ENCODE peak calls at places on chromosomes 12 and 14, in ten cellular contexts. D is AG09319; U is AG04450; R is neural crest cell; Y is naive thymus-derived CD4-positive, alpha-beta T cell; P is HT-29; A is A549; O is stimulated activated CD4-positive, alpha-beta T cell treated with anti-CD3 and anti-CD28 coated beads, Interleukin-2, amount 100 ng/mL, for 24 hours; E is fibroblast of pulmonary artery; K is Caco-2. L is an unnamed sample.

GRCh38 chr12:53543539-53543938 is 36.3 kb upstream of the NPFF start:
- DNase-seq in D (peak), U (peak), R (peak), Y (peak), P (peak), A (peak), O (peak), E (peak), K (peak), L (peak)

GRCh38 chr14:66379116-66379515 is 107.1 kb upstream of the CCDC196 start:
- DNase-seq in D (no peak), U (no peak), R (no peak), Y (no peak), P (no peak), A (no peak), O (no peak), E (peak), K (no peak), L (peak)

GRCh38 chr14:60161176-60162107 is 3.8 kb downstream of the DHRS7 start:
- DNase-seq in D (no peak), U (no peak), R (no peak), Y (no peak), P (no peak), A (no peak), O (no peak), E (peak), K (no peak), L (no peak)

GRCh38 chr12:120534703-120535655 is 823 bp downstream of the RNF10 start:
- DNase-seq in D (no peak), U (peak), R (peak), Y (peak), P (peak), A (peak), O (peak), E (peak), K (peak), L (peak)

GRCh38 chr12:104604070-104604994 is 147.6 kb downstream of the CHST11 start:
- DNase-seq in D (peak), U (peak), R (peak), Y (no peak), P (peak), A (peak), O (peak), E (peak), K (no peak), L (peak)

GRCh38 chr14:29156096-29156495 is 389.5 kb downstream of the FOXG1 start:
- DNase-seq in D (no peak), U (no peak), R (no peak), Y (no peak), P (no peak), A (no peak), O (no peak), E (no peak), K (no peak), L (no peak)

GRCh38 chr14:68343534-68344093 is 449.3 kb downstream of the ZFP36L1 start:
- DNase-seq in D (no peak), U (no peak), R (no peak), Y (no peak), P (no peak), A (no peak), O (no peak), E (no peak), K (no peak), L (no peak)

GRCh38 chr12:31227401-31227981 is 98.5 kb downstream of the SINHCAF start:
- DNase-seq in D (no peak), U (no peak), R (no peak), Y (no peak), P (no peak), A (no peak), O (no peak), E (no peak), K (no peak), L (no peak)

GRCh38 chr14:54398028-54398368 is 1.2 kb downstream of the CDKN3 start:
- DNase-seq in D (no peak), U (no peak), R (no peak), Y (no peak), P (no peak), A (no peak), O (no peak), E (no peak), K (no peak), L (peak)

GRCh38 chr14:74503256-74503972 is 9.8 kb downstream of the ISCA2 start:
- DNase-seq in D (no peak), U (no peak), R (no peak), Y (no peak), P (no peak), A (no peak), O (no peak), E (no peak), K (no peak), L (no peak)

GRCh38 chr12:25592725-25593495 is 39.8 kb upstream of the LMNTD1 start:
- DNase-seq in D (no peak), U (no peak), R (no peak), Y (no peak), P (no peak), A (no peak), O (no peak), E (no peak), K (no peak), L (no peak)

GRCh38 chr12:71708658-71709057 is 22.8 kb downstream of the TMEM19 start:
- DNase-seq in D (no peak), U (no peak), R (no peak), Y (no peak), P (no peak), A (no peak), O (no peak), E (no peak), K (no peak), L (no peak)

GRCh38 chr12:112524676-112525425 is 106.1 kb downstream of the PTPN11 start:
- DNase-seq in D (no peak), U (no peak), R (no peak), Y (no peak), P (peak), A (peak), O (no peak), E (peak), K (no peak), L (no peak)

GRCh38 chr14:92988786-92989755 is 66.1 kb downstream of the CHGA start:
- DNase-seq in D (no peak), U (no peak), R (no peak), Y (no peak), P (no peak), A (no peak), O (no peak), E (no peak), K (no peak), L (no peak)

GRCh38 chr14:76776306-76777251 is 15.3 kb downstream of the VASH1 start:
- DNase-seq in D (no peak), U (no peak), R (peak), Y (no peak), P (no peak), A (no peak), O (no peak), E (no peak), K (peak), L (no peak)

GRCh38 chr14:68663385-68664076 is 129.3 kb downstream of the ZFP36L1 start:
- DNase-seq in D (no peak), U (no peak), R (no peak), Y (no peak), P (no peak), A (no peak), O (peak), E (peak), K (no peak), L (no peak)

GRCh38 chr12:116385486-116386217 is 108.2 kb upstream of the MED13L start:
- DNase-seq in D (no peak), U (no peak), R (no peak), Y (no peak), P (no peak), A (peak), O (no peak), E (no peak), K (peak), L (no peak)

GRCh38 chr12:107651867-107652449 is 33.6 kb upstream of the PWP1 start:
- DNase-seq in D (no peak), U (no peak), R (no peak), Y (no peak), P (no peak), A (no peak), O (no peak), E (no peak), K (no peak), L (no peak)

GRCh38 chr14:55116246-55117030 is 12.6 kb upstream of the LGALS3 start:
- DNase-seq in D (no peak), U (no peak), R (no peak), Y (no peak), P (no peak), A (no peak), O (no peak), E (no peak), K (no peak), L (peak)

GRCh38 chr14:61429316-61429715 is 107.9 kb downstream of the PRKCH start:
- DNase-seq in D (no peak), U (no peak), R (no peak), Y (no peak), P (no peak), A (no peak), O (no peak), E (no peak), K (no peak), L (no peak)

GRCh38 chr14:71169028-71169427 is 261.8 kb downstream of the PCNX1 start:
- DNase-seq in D (no peak), U (no peak), R (no peak), Y (no peak), P (no peak), A (peak), O (no peak), E (no peak), K (no peak), L (no peak)

GRCh38 chr14:91113829-91114078 is at the start of gene DGLUCY:
- DNase-seq in D (no peak), U (peak), R (no peak), Y (no peak), P (peak), A (peak), O (peak), E (peak), K (no peak), L (peak)

GRCh38 chr12:88577537-88577936 is 2.7 kb downstream of the KITLG start:
- DNase-seq in D (no peak), U (no peak), R (no peak), Y (no peak), P (peak), A (peak), O (no peak), E (no peak), K (no peak), L (peak)

GRCh38 chr12:89893972-89894706 is 185.5 kb upstream of the ATP2B1 start:
- DNase-seq in D (no peak), U (no peak), R (no peak), Y (no peak), P (no peak), A (peak), O (no peak), E (peak), K (no peak), L (no peak)

GRCh38 chr12:21666722-21667121 is 9.1 kb upstream of the LDHB start:
- DNase-seq in D (no peak), U (no peak), R (no peak), Y (no peak), P (no peak), A (peak), O (no peak), E (no peak), K (no peak), L (no peak)

GRCh38 chr14:60805881-60806569 is 71.5 kb downstream of the MNAT1 start:
- DNase-seq in D (peak), U (no peak), R (no peak), Y (no peak), P (no peak), A (no peak), O (no peak), E (peak), K (no peak), L (no peak)

GRCh38 chr12:11794751-11795150 is 145.3 kb downstream of the ETV6 start:
- DNase-seq in D (no peak), U (no peak), R (no peak), Y (no peak), P (no peak), A (no peak), O (no peak), E (no peak), K (no peak), L (no peak)

GRCh38 chr14:26522985-26523384 is 74.8 kb downstream of the NOVA1 start:
- DNase-seq in D (peak), U (peak), R (no peak), Y (no peak), P (no peak), A (no peak), O (no peak), E (peak), K (no peak), L (no peak)

GRCh38 chr12:104478396-104479140 is 21.8 kb downstream of the CHST11 start:
- DNase-seq in D (no peak), U (no peak), R (no peak), Y (no peak), P (no peak), A (no peak), O (peak), E (no peak), K (no peak), L (peak)

GRCh38 chr12:51797301-51797700 is 51.2 kb downstream of the FIGNL2 start:
- DNase-seq in D (no peak), U (no peak), R (no peak), Y (no peak), P (no peak), A (no peak), O (no peak), E (no peak), K (no peak), L (no peak)

GRCh38 chr12:97535582-97535981 is 73.0 kb downstream of the RMST start:
- DNase-seq in D (no peak), U (no peak), R (no peak), Y (no peak), P (no peak), A (no peak), O (no peak), E (peak), K (no peak), L (no peak)

GRCh38 chr12:112261559-112261958 is 120.7 kb downstream of the HECTD4 start:
- DNase-seq in D (no peak), U (no peak), R (no peak), Y (no peak), P (peak), A (peak), O (no peak), E (peak), K (peak), L (no peak)

GRCh38 chr12:56102683-56103065 is 1.7 kb upstream of the PA2G4 start:
- DNase-seq in D (no peak), U (no peak), R (no peak), Y (no peak), P (no peak), A (no peak), O (no peak), E (no peak), K (no peak), L (no peak)

GRCh38 chr14:75609606-75610476 is 31.4 kb downstream of the FLVCR2 start:
- DNase-seq in D (no peak), U (no peak), R (no peak), Y (no peak), P (no peak), A (no peak), O (no peak), E (peak), K (no peak), L (no peak)

GRCh38 chr12:30978639-30979038 is 52.1 kb downstream of the TSPAN11 start:
- DNase-seq in D (no peak), U (no peak), R (no peak), Y (no peak), P (no peak), A (no peak), O (no peak), E (no peak), K (no peak), L (no peak)

GRCh38 chr12:52020539-52021336 is 14.0 kb downstream of the TAMALIN start:
- DNase-seq in D (no peak), U (no peak), R (peak), Y (peak), P (peak), A (peak), O (peak), E (peak), K (peak), L (no peak)

GRCh38 chr12:123164222-123164621 is 13.3 kb upstream of the PITPNM2 start:
- DNase-seq in D (no peak), U (no peak), R (no peak), Y (no peak), P (no peak), A (peak), O (no peak), E (no peak), K (no peak), L (no peak)

L was measured in small intestine.